ENCODE peak calls at places on chromosome 19, in seven cellular contexts. U is SW480; W is GM04504; C is Right ventricle myocardium superior; P is stimulated activated naive CD8-positive, alpha-beta T cell treated with anti-CD3 and anti-CD28 coated beads, Interleukin-15, Interleukin-2, amounts not matched to agents 100 U/mL and 50 U/mL, for 24 hours; S is activated CD4-positive, alpha-beta T cell treated with anti-CD3 and anti-CD28 coated beads for 24 hours; T is upper lobe of right lung. A is an unnamed sample.

GRCh38 chr19:52190679-52191293 is 934 bp downstream of the PPP2R1A start:
- DNase-seq in T (peak), S (no peak), U (peak), C (peak), P (no peak), W (no peak), A (peak)

GRCh38 chr19:16897572-16898056 is 8.8 kb downstream of the F2RL3 start:
- DNase-seq in P (peak), C (peak), W (no peak), T (no peak), U (no peak), S (no peak), A (peak)

GRCh38 chr19:49746206-49746958 is 16.7 kb downstream of the TSKS start:
- DNase-seq in U (no peak), S (peak), T (peak), P (peak), W (no peak), C (peak), A (peak)

GRCh38 chr19:44596428-44597130 is 16.8 kb upstream of the IGSF23 start:
- DNase-seq in T (no peak), S (no peak), P (no peak), C (no peak), U (peak), W (no peak), A (no peak)

GRCh38 chr19:40751065-40751923 is at the start of gene SNRPA:
- DNase-seq in S (peak), P (peak), T (peak), C (peak), W (peak), U (peak), A (peak)

GRCh38 chr19:13195678-13196077 is 45.5 kb downstream of the IER2 start:
- DNase-seq in C (no peak), W (no peak), P (peak), S (peak), T (no peak), U (peak), A (no peak)

GRCh38 chr19:46077815-46078167 is 37.0 kb upstream of the IGFL4 start:
- DNase-seq in U (no peak), T (no peak), P (no peak), C (no peak), W (no peak), S (no peak), A (no peak)

GRCh38 chr19:49502866-49503581 is 6.8 kb downstream of the RPS11 start:
- DNase-seq in C (no peak), U (peak), W (peak), P (no peak), T (no peak), S (no peak), A (no peak)

GRCh38 chr19:1854542-1855039 is 6.3 kb upstream of the REXO1 start:
- DNase-seq in C (peak), T (peak), U (no peak), W (no peak), P (no peak), S (no peak), A (no peak)

GRCh38 chr19:4993683-4994082 is 24.8 kb downstream of the KDM4B start:
- DNase-seq in U (no peak), C (no peak), S (no peak), P (no peak), W (no peak), T (no peak), A (no peak)